ENCODE peak calls at places on chromosomes 4 and X, in six cellular contexts. C is HepG2, N is NT2/D1, D is K562, O is HCT116, Z is GM12878. H is an unnamed sample.

GRCh38 chr4:53011176-53011575 is 149.1 kb downstream of the RASL11B start:
- DNase-seq in C (no peak), N (no peak), D (no peak), O (no peak), Z (no peak), H (no peak)

GRCh38 chr4:68905598-68906237 is 45.9 kb downstream of the UGT2A3 start:
- DNase-seq in C (no peak), N (no peak), D (no peak), O (no peak), Z (no peak), H (no peak)

GRCh38 chr4:184317234-184317918 is 99.7 kb upstream of the ENPP6 start:
- DNase-seq in C (no peak), N (no peak), D (no peak), O (no peak), Z (no peak), H (peak; percentile 29)

GRCh38 chr4:137735561-137736104 is 203.3 kb upstream of the PCDH18 start:
- DNase-seq in C (no peak), N (no peak), D (no peak), O (no peak), Z (no peak), H (no peak)

GRCh38 chr4:187937557-187937956 is 58.0 kb upstream of the ZFP42 start:
- DNase-seq in C (no peak), N (no peak), D (no peak), O (no peak), Z (no peak), H (no peak)

GRCh38 chr4:104815593-104816156 is 321.0 kb upstream of the CXXC4 start:
- DNase-seq in C (no peak), N (no peak), D (no peak), O (no peak), Z (peak; percentile 25), H (no peak)

GRCh38 chrX:46637937-46638336 is 64.4 kb downstream of the CHST7 start:
- DNase-seq in C (no peak), N (no peak), D (peak; percentile 11), O (no peak), Z (peak; percentile 60), H (no peak)

GRCh38 chr4:107814758-107815552 is 9.8 kb upstream of the SGMS2 start:
- DNase-seq in C (no peak), N (no peak), D (no peak), O (no peak), Z (no peak), H (no peak)

GRCh38 chrX:39969099-39969825 is 128.5 kb downstream of the BCOR start:
- DNase-seq in C (no peak), N (no peak), D (no peak), O (no peak), Z (no peak), H (no peak)

GRCh38 chr4:7956306-7957112 is 16.8 kb upstream of the AFAP1 start:
- DNase-seq in C (peak; percentile 56), N (no peak), D (no peak), O (no peak), Z (no peak), H (no peak)

GRCh38 chr4:33722800-33723511 is 2521.4 kb downstream of the ARAP2 start:
- DNase-seq in C (no peak), N (no peak), D (no peak), O (no peak), Z (no peak), H (no peak)

GRCh38 chr4:113844369-113844768 is 82.8 kb upstream of the CAMK2D start:
- DNase-seq in C (no peak), N (no peak), D (no peak), O (no peak), Z (no peak), H (no peak)

GRCh38 chr4:148447672-148448071 is 5.5 kb upstream of the NR3C2 start:
- DNase-seq in C (no peak), N (no peak), D (no peak), O (no peak), Z (no peak), H (no peak)

GRCh38 chr4:117326091-117326490 is 240.7 kb upstream of the TRAM1L1 start:
- DNase-seq in C (no peak), N (no peak), D (no peak), O (no peak), Z (no peak), H (no peak)

GRCh38 chr4:87651941-87652340 is 1.9 kb downstream of the DMP1 start:
- DNase-seq in C (no peak), N (no peak), D (no peak), O (no peak), Z (no peak), H (no peak)

GRCh38 chrX:114924846-114925245 is 92.6 kb downstream of the IL13RA2 start:
- DNase-seq in C (no peak), N (peak; percentile 3), D (no peak), O (no peak), Z (no peak), H (no peak)

GRCh38 chr4:101599620-101600019 is 190.9 kb upstream of the BANK1 start:
- DNase-seq in C (no peak), N (no peak), D (no peak), O (no peak), Z (no peak), H (no peak)

GRCh38 chr4:81198151-81198550 is 16.9 kb downstream of the PRKG2 start:
- DNase-seq in C (no peak), N (no peak), D (no peak), O (no peak), Z (no peak), H (no peak)

GRCh38 chrX:11349661-11350337 is 56.6 kb downstream of the AMELX start:
- DNase-seq in C (no peak), N (no peak), D (no peak), O (no peak), Z (no peak), H (no peak)

GRCh38 chrX:20026278-20026677 is 35.4 kb upstream of the BCLAF3 start:
- DNase-seq in C (peak; percentile 50), N (peak; percentile 22), D (no peak), O (no peak), Z (no peak), H (no peak)

GRCh38 chr4:8394125-8394524 is 46.4 kb downstream of the ACOX3 start:
- DNase-seq in C (no peak), N (no peak), D (no peak), O (no peak), Z (no peak), H (no peak)

GRCh38 chr4:62484357-62484756 is 1284.2 kb downstream of the ADGRL3 start:
- DNase-seq in C (no peak), N (no peak), D (no peak), O (no peak), Z (no peak), H (no peak)

GRCh38 chr4:62487016-62487415 is 1286.9 kb downstream of the ADGRL3 start:
- DNase-seq in C (no peak), N (no peak), D (no peak), O (no peak), Z (no peak), H (no peak)

GRCh38 chr4:62482355-62482754 is 1282.2 kb downstream of the ADGRL3 start:
- DNase-seq in C (no peak), N (no peak), D (no peak), O (no peak), Z (no peak), H (no peak)
- TF ChIP-seq ZNF274 in C (no peak), N (no peak), D (no peak), O (no peak), Z (no peak), H (no peak)

GRCh38 chrX:112048707-112049106 is 33.9 kb downstream of the TRPC5 start:
- DNase-seq in C (no peak), N (no peak), D (no peak), O (no peak), Z (no peak), H (no peak)

GRCh38 chrX:112043997-112044396 is 38.6 kb downstream of the TRPC5 start:
- DNase-seq in C (no peak), N (peak; percentile 11), D (peak; percentile 4), O (peak; percentile 12), Z (no peak), H (no peak)
- TF ChIP-seq ZNF274 in C (no peak), N (no peak), D (no peak), O (no peak), Z (no peak), H (no peak)

DNA sequence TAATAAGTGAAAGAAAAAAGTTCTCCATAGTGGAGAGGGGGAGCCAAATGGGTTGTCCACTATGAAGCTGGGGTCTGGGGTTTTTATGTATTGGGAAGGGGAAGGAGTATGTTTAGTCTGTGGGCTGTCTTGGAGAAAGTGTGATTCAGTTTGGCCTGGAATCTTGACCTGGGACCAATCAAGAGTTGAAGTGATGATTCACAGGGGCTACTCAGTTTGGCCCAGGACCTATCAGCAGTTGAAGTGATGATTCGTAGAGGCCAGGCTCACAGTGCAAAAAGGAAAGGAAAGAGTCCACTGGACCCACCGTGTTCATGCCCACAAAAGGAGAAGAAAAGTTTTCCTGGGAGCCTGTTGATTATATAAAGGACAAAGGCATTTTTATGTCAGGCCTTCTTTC is 47.3 kb upstream of the RAB9B start:
- DNase-seq in C (no peak), N (no peak), D (no peak), O (no peak), Z (no peak), H (no peak)
- TF ChIP-seq ZNF274 in C (no peak), N (no peak), D (no peak), O (no peak), Z (no peak), H (no peak)

GRCh38 chrX:152656890-152657289 is 19.2 kb downstream of the GABRQ start:
- DNase-seq in C (peak; percentile 10), N (no peak), D (no peak), O (no peak), Z (no peak), H (no peak)
- TF ChIP-seq ZNF274 in C (no peak), N (no peak), D (no peak), O (no peak), Z (no peak), H (no peak)

DNA sequence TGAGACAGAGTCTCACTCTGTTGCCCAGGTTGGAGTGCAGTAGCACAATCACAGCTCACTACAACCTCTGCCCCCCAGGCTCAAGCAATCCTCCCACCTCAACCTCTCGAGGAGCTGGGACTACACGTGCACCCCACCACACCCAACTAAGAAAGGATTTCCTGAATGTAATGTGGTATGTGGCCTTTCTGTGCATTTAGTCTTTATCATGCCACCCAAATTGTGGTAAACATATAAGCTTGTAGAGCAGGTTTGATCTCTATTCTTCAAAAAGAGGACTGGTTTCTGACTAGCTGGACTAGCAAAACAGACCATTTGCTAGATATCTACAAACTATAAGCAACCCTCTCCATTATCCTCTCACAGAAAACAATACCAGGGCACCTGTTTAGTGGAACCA is 33.6 kb downstream of the ELOVL6 start:
- DNase-seq in C (no peak), N (no peak), D (no peak), O (no peak), Z (no peak), H (no peak)
- TF ChIP-seq ZNF274 in C (no peak), N (no peak), D (no peak), O (no peak), Z (no peak), H (no peak)

GRCh38 chr4:118787844-118788380 is 48.0 kb downstream of the SEC24D start:
- DNase-seq in C (no peak), N (no peak), D (no peak), O (no peak), Z (no peak), H (no peak)

DNA sequence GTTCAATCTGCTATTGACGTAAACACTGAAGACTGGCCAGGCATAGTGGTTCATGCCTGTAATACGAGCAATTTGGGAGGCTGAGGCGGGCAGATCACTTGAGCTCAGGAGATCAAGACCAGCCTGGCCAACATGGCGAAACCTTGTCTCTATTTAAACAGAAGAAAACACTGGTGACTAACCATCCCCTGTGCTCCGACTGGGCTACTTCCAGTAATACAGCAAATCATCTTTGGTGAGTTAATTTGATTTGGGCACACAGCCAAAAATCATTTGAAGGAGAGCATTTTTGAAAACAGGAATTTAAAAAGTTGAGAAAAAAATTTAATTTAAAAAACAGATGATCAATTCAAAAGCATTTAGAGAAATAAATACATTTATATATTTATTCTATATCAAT is 52.0 kb downstream of the SEC24D start:
- DNase-seq in C (no peak), N (no peak), D (no peak), O (no peak), Z (no peak), H (no peak)
- TF ChIP-seq ZNF274 in C (no peak), N (no peak), D (no peak), O (no peak), Z (no peak), H (no peak)

H was measured in H1.